ENCODE peak calls at places on chromosome 3, in six cellular contexts. One of them, this sample, is unnamed.

GRCh38 chr3:30596161-30596560 is 10.2 kb upstream of the TGFBR2 start:
- DNase-seq in astrocyte of the spinal cord: no peak
- DNase-seq in right atrium auricular region: no peak
- DNase-seq in fibroblast of pulmonary artery: no peak
- DNase-seq in prostate gland: no peak
- DNase-seq in body of pancreas: no peak
- DNase-seq in this sample: no peak

GRCh38 chr3:143343944-143344343 is 224.4 kb downstream of the CHST2 start:
- DNase-seq in astrocyte of the spinal cord: no peak
- DNase-seq in right atrium auricular region: no peak
- DNase-seq in fibroblast of pulmonary artery: no peak
- DNase-seq in prostate gland: no peak
- DNase-seq in body of pancreas: no peak
- DNase-seq in this sample: no peak

GRCh38 chr3:38648659-38649499 is 608 bp downstream of the SCN5A start:
- DNase-seq in astrocyte of the spinal cord: no peak
- DNase-seq in right atrium auricular region: no peak
- DNase-seq in fibroblast of pulmonary artery: no peak
- DNase-seq in prostate gland: no peak
- DNase-seq in body of pancreas: no peak
- DNase-seq in this sample: no peak

GRCh38 chr3:53693441-53693840 is 152.8 kb downstream of the CHDH start:
- DNase-seq in astrocyte of the spinal cord: no peak
- DNase-seq in right atrium auricular region: no peak
- DNase-seq in fibroblast of pulmonary artery: no peak
- DNase-seq in prostate gland: no peak
- DNase-seq in body of pancreas: no peak
- DNase-seq in this sample: no peak

GRCh38 chr3:197309528-197310361 is 11.3 kb upstream of the DLG1 start:
- DNase-seq in astrocyte of the spinal cord: peak
- DNase-seq in right atrium auricular region: no peak
- DNase-seq in fibroblast of pulmonary artery: peak
- DNase-seq in prostate gland: no peak
- DNase-seq in body of pancreas: no peak
- DNase-seq in this sample: no peak

GRCh38 chr3:190064112-190064511 is 56.6 kb downstream of the P3H2 start:
- DNase-seq in astrocyte of the spinal cord: peak
- DNase-seq in right atrium auricular region: no peak
- DNase-seq in fibroblast of pulmonary artery: peak
- DNase-seq in prostate gland: peak
- DNase-seq in body of pancreas: no peak
- DNase-seq in this sample: peak

GRCh38 chr3:79140718-79141117 is 627.1 kb downstream of the ROBO1 start:
- DNase-seq in astrocyte of the spinal cord: peak
- DNase-seq in right atrium auricular region: no peak
- DNase-seq in fibroblast of pulmonary artery: peak
- DNase-seq in prostate gland: no peak
- DNase-seq in body of pancreas: no peak
- DNase-seq in this sample: no peak

GRCh38 chr3:181329024-181329423 is 339.5 kb upstream of the DNAJC19 start:
- DNase-seq in astrocyte of the spinal cord: no peak
- DNase-seq in right atrium auricular region: no peak
- DNase-seq in fibroblast of pulmonary artery: no peak
- DNase-seq in prostate gland: no peak
- DNase-seq in body of pancreas: no peak
- DNase-seq in this sample: peak

GRCh38 chr3:136346486-136346885 is 96.3 kb downstream of the PCCB start:
- DNase-seq in astrocyte of the spinal cord: no peak
- DNase-seq in right atrium auricular region: no peak
- DNase-seq in fibroblast of pulmonary artery: no peak
- DNase-seq in prostate gland: no peak
- DNase-seq in body of pancreas: no peak
- DNase-seq in this sample: no peak

GRCh38 chr3:126216416-126216815 is 36.0 kb upstream of the ALDH1L1 start:
- DNase-seq in astrocyte of the spinal cord: peak
- DNase-seq in right atrium auricular region: no peak
- DNase-seq in fibroblast of pulmonary artery: peak
- DNase-seq in prostate gland: no peak
- DNase-seq in body of pancreas: no peak
- DNase-seq in this sample: no peak

GRCh38 chr3:179546814-179547241 is 15.9 kb upstream of the ACTL6A start:
- DNase-seq in astrocyte of the spinal cord: no peak
- DNase-seq in right atrium auricular region: no peak
- DNase-seq in fibroblast of pulmonary artery: no peak
- DNase-seq in prostate gland: no peak
- DNase-seq in body of pancreas: peak
- DNase-seq in this sample: peak

GRCh38 chr3:15812183-15812582 is 14.4 kb upstream of the ANKRD28 start:
- DNase-seq in astrocyte of the spinal cord: peak
- DNase-seq in right atrium auricular region: no peak
- DNase-seq in fibroblast of pulmonary artery: peak
- DNase-seq in prostate gland: no peak
- DNase-seq in body of pancreas: no peak
- DNase-seq in this sample: no peak

GRCh38 chr3:123949606-123950005 is 11.4 kb downstream of the CCDC14 start:
- DNase-seq in astrocyte of the spinal cord: peak
- DNase-seq in right atrium auricular region: no peak
- DNase-seq in fibroblast of pulmonary artery: peak
- DNase-seq in prostate gland: no peak
- DNase-seq in body of pancreas: no peak
- DNase-seq in this sample: no peak

GRCh38 chr3:184229424-184230080 is at the start of gene VWA5B2:
- DNase-seq in astrocyte of the spinal cord: peak
- DNase-seq in right atrium auricular region: no peak
- DNase-seq in fibroblast of pulmonary artery: peak
- DNase-seq in prostate gland: peak
- DNase-seq in body of pancreas: peak
- DNase-seq in this sample: no peak

GRCh38 chr3:187088701-187089100 is 50.6 kb downstream of the RPL39L start:
- DNase-seq in astrocyte of the spinal cord: no peak
- DNase-seq in right atrium auricular region: no peak
- DNase-seq in fibroblast of pulmonary artery: no peak
- DNase-seq in prostate gland: no peak
- DNase-seq in body of pancreas: no peak
- DNase-seq in this sample: no peak
- TF ChIP-seq CTCF in astrocyte of the spinal cord: no peak
- TF ChIP-seq CTCF in right atrium auricular region: no peak
- TF ChIP-seq CTCF in fibroblast of pulmonary artery: no peak
- TF ChIP-seq CTCF in prostate gland: no peak
- TF ChIP-seq CTCF in body of pancreas: no peak
- TF ChIP-seq CTCF in this sample: no peak

DNA sequence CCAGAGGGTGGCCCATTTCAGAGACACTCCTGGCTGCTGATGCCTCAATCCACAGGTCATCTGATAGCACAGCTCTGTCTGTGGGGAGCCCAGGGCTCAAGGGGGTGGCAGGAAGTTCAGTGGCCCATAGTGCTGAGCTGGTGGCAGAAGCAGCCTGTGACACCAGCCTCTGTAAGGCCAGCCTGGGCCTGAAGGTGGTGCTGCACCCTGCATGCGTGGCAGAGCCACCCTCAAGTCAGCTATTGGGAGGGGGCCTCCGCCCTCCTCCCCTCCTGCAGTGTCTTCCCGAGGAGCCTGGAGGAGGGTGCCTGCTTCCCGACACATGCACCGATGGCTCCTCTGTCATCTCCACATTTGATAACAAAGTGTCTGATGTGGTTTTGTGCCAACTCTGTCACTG is 3.0 kb downstream of the PLA1A start:
- DNase-seq in astrocyte of the spinal cord: no peak
- DNase-seq in right atrium auricular region: no peak
- DNase-seq in fibroblast of pulmonary artery: no peak
- DNase-seq in prostate gland: no peak
- DNase-seq in body of pancreas: no peak
- DNase-seq in this sample: no peak
- H3K4me3 ChIP-seq in astrocyte of the spinal cord: no peak
- H3K4me3 ChIP-seq in right atrium auricular region: no peak
- H3K4me3 ChIP-seq in fibroblast of pulmonary artery: no peak
- H3K4me3 ChIP-seq in prostate gland: no peak
- H3K4me3 ChIP-seq in body of pancreas: no peak
- H3K4me3 ChIP-seq in this sample: no peak

GRCh38 chr3:112464264-112464663 is 35.0 kb downstream of the BTLA start:
- DNase-seq in astrocyte of the spinal cord: no peak
- DNase-seq in right atrium auricular region: no peak
- DNase-seq in fibroblast of pulmonary artery: peak
- DNase-seq in prostate gland: no peak
- DNase-seq in body of pancreas: no peak
- DNase-seq in this sample: no peak
- TF ChIP-seq CTCF in astrocyte of the spinal cord: no peak
- TF ChIP-seq CTCF in right atrium auricular region: no peak
- TF ChIP-seq CTCF in fibroblast of pulmonary artery: no peak
- TF ChIP-seq CTCF in prostate gland: no peak
- TF ChIP-seq CTCF in body of pancreas: no peak
- TF ChIP-seq CTCF in this sample: no peak

DNA sequence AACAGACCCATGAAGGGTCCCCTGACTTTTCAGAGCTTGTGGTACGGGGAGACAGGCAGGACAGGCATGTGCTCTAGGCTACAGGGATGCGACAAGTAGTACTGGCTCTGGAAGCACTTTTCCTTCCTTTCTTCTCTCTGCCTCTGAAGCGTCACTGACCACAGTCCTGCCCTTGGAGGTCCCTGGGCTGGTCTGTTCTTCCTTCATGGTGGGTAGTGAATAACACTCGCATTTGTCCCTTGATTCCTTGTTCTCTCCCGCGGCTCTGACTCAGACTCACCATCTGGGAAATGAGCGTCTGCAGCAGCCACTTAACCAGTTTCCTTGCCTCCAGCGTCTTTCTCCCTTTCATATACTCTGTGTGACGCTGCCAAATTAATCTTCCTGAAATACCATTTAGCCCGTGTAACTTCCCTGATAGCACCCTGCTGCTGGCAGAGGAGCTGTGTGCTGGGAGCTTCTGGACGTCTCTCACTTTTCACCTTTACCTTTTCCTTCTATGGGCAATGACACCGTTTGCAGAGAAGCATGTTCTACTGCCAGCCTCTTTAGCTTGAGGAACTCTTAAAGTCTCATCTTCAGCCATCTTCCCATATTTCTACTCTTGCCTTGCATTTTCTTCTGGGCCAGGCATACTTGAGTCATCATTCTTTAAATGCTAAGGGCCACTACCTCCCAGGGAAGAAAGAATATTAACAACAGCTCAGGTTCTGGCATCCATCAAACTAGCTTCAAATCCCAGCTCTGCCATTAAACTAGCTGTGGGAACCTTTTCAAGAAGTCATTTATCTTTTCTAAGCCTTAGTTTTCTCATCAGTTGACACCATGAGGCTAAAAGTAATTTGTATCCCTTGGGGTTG is 33.6 kb downstream of the TMEM45A start:
- DNase-seq in astrocyte of the spinal cord: peak
- DNase-seq in right atrium auricular region: peak
- DNase-seq in fibroblast of pulmonary artery: peak
- DNase-seq in prostate gland: no peak
- DNase-seq in body of pancreas: peak
- DNase-seq in this sample: no peak
- H3K4me3 ChIP-seq in astrocyte of the spinal cord: peak
- H3K4me3 ChIP-seq in right atrium auricular region: no peak
- H3K4me3 ChIP-seq in fibroblast of pulmonary artery: no peak
- H3K4me3 ChIP-seq in prostate gland: no peak
- H3K4me3 ChIP-seq in body of pancreas: no peak
- H3K4me3 ChIP-seq in this sample: no peak

GRCh38 chr3:11211531-11212300 is 57.4 kb downstream of the HRH1 start:
- DNase-seq in astrocyte of the spinal cord: peak
- DNase-seq in right atrium auricular region: no peak
- DNase-seq in fibroblast of pulmonary artery: peak
- DNase-seq in prostate gland: no peak
- DNase-seq in body of pancreas: no peak
- DNase-seq in this sample: no peak
- TF ChIP-seq CTCF in astrocyte of the spinal cord: peak
- TF ChIP-seq CTCF in right atrium auricular region: no peak
- TF ChIP-seq CTCF in fibroblast of pulmonary artery: peak
- TF ChIP-seq CTCF in prostate gland: no peak
- TF ChIP-seq CTCF in body of pancreas: no peak
- TF ChIP-seq CTCF in this sample: peak

DNA sequence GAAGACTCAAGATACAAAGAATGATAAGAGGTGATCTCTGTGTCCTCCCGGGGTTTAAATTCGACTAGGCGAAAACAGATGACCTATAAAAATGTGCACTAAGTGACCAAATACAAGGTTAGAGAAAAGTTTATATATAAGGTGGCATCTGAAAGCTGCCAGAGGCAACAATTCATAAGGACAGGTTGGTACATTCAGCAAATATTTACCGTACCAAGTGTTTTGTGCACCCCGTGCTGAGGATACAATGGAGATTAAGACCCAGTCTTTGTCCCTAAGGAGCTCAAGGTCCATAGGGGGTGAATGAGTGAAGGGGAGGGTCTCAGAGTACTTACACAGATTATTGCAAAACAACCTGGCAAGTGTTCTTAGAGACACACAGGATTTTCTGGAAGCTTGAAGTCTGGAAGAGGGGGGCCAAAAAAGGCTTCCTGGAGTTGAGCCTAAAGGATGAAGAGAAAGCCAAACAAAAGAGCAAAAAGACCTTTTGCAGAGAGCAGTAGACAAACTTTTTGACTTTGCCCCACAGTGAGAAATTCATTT is 71.3 kb upstream of the LRIG1 start:
- DNase-seq in astrocyte of the spinal cord: no peak
- DNase-seq in right atrium auricular region: no peak
- DNase-seq in fibroblast of pulmonary artery: no peak
- DNase-seq in prostate gland: peak
- DNase-seq in body of pancreas: no peak
- DNase-seq in this sample: peak
- H3K4me3 ChIP-seq in astrocyte of the spinal cord: no peak
- H3K4me3 ChIP-seq in right atrium auricular region: no peak
- H3K4me3 ChIP-seq in fibroblast of pulmonary artery: no peak
- H3K4me3 ChIP-seq in prostate gland: no peak
- H3K4me3 ChIP-seq in body of pancreas: no peak
- H3K4me3 ChIP-seq in this sample: peak

DNA sequence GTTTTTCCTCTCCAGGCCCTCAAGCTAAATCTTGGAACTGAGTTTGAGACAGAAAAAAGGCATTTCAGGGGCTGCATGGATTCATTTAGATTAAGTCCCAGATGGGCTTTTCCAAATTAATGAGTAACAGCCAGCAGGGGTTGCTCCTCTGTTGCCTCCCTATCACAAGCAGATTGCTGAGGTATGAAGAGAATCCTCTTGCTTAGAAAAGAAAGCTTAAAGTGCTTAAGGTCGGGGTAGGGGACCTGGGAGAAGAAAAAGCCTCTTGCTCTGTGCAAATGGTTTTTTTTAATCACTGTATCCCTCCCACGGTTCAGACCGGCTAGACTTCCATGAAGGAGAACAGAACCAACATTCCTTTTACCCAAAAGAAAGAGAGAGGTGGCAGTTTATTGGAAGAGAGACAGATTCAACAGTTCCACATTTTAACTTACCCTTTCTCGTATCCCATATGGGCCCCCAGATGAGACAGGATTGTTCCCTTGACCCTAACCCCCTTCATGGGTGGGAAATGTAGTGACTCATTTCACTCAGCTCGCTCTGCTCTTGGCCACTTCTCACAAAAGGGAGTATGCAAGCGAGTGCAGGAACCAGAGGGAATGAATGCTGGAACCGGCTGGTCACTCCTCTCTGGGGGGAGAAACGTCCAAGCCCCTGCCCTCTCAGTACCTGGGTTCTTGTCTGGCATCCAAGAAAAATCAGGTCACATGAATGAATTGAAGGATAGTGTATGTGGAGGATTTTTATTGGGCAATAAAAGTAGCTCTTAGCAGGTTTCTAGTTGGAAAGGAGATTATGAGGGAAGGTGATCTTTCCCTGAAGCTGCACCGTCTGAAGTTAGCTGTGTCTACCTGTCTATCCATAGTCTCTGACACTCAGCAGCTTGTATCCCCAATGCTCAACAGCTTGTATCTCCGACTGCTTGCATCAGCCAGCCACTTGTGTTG is 745.2 kb downstream of the SI start:
- DNase-seq in astrocyte of the spinal cord: peak
- DNase-seq in right atrium auricular region: no peak
- DNase-seq in fibroblast of pulmonary artery: no peak
- DNase-seq in prostate gland: no peak
- DNase-seq in body of pancreas: no peak
- DNase-seq in this sample: peak
- TF ChIP-seq CTCF in astrocyte of the spinal cord: no peak
- TF ChIP-seq CTCF in right atrium auricular region: no peak
- TF ChIP-seq CTCF in fibroblast of pulmonary artery: no peak
- TF ChIP-seq CTCF in prostate gland: no peak
- TF ChIP-seq CTCF in body of pancreas: no peak
- TF ChIP-seq CTCF in this sample: no peak

This sample was measured in LNCaP clone FGC.